ENCODE peak calls at places on chromosomes 4 and X, in seven cellular contexts. A is H1, B is GM20000, L is transverse colon, Y is ascending aorta, O is sigmoid colon, P is WTC11. D is an unnamed sample.

GRCh38 chr4:109562457-109563237 is 2.6 kb downstream of the MCUB start:
- DNase-seq in A (no peak), B (no peak), L (no peak), Y (no peak), O (no peak), P (no peak), D (no peak)

GRCh38 chr4:151429957-151430548 is 21.1 kb downstream of the FHIP1A start:
- DNase-seq in A (no peak), B (peak; percentile 28), L (no peak), Y (no peak), O (no peak), P (no peak), D (no peak)

GRCh38 chr4:173167793-173168395 is 717 bp upstream of the GALNT7 start:
- DNase-seq in A (no peak), B (peak; percentile 43), L (peak; percentile 57), Y (no peak), O (peak; percentile 67), P (peak; percentile 49), D (peak; percentile 31)

GRCh38 chrX:51435101-51435500 is 61.3 kb downstream of the NUDT11 start:
- DNase-seq in A (no peak), B (no peak), L (no peak), Y (no peak), O (no peak), P (no peak), D (no peak)

GRCh38 chrX:136272325-136272724 is 21.1 kb upstream of the MAP7D3 start:
- DNase-seq in A (no peak), B (no peak), L (no peak), Y (no peak), O (no peak), P (no peak), D (no peak)

GRCh38 chr4:26201119-26201518 is 119.7 kb upstream of the RBPJ start:
- DNase-seq in A (no peak), B (no peak), L (no peak), Y (no peak), O (no peak), P (no peak), D (no peak)

GRCh38 chr4:15416357-15417327 is 11.2 kb upstream of the C1QTNF7 start:
- DNase-seq in A (no peak), B (no peak), L (no peak), Y (no peak), O (no peak), P (no peak), D (no peak)

GRCh38 chr4:175539498-175539897 is 272.6 kb downstream of the GPM6A start:
- DNase-seq in A (no peak), B (no peak), L (no peak), Y (no peak), O (no peak), P (no peak), D (no peak)

GRCh38 chr4:2763511-2763967 is 7.4 kb upstream of the TNIP2 start:
- DNase-seq in A (no peak), B (no peak), L (no peak), Y (no peak), O (peak; percentile 69), P (peak; percentile 45), D (no peak)

GRCh38 chrX:53481093-53481492 is 46.9 kb upstream of the HSD17B10 start:
- DNase-seq in A (peak; percentile 45), B (no peak), L (peak; percentile 19), Y (no peak), O (no peak), P (peak; percentile 38), D (no peak)

GRCh38 chr4:76696109-76696508 is 201.8 kb downstream of the SOWAHB start:
- DNase-seq in A (peak; percentile 71), B (no peak), L (no peak), Y (no peak), O (no peak), P (peak; percentile 77), D (no peak)

GRCh38 chrX:38804481-38805293 is 3.4 kb downstream of the MID1IP1 start:
- DNase-seq in A (peak; percentile 45), B (peak; percentile 16), L (peak; percentile 23), Y (no peak), O (peak; percentile 65), P (peak; percentile 12), D (peak; percentile 15)

GRCh38 chrX:56726609-56727008 is 2.4 kb upstream of the NBDY start:
- DNase-seq in A (no peak), B (peak; percentile 14), L (no peak), Y (no peak), O (no peak), P (no peak), D (peak; percentile 28)

GRCh38 chr4:151014521-151015457 is at the start of gene LRBA:
- DNase-seq in A (peak; percentile 63), B (peak; percentile 83), L (peak; percentile 91), Y (peak; percentile 16), O (peak; percentile 82), P (peak; percentile 92), D (peak; percentile 79)

GRCh38 chr4:84733343-84734033 is 150.6 kb downstream of the CDS1 start:
- DNase-seq in A (no peak), B (no peak), L (no peak), Y (no peak), O (no peak), P (no peak), D (no peak)

GRCh38 chr4:23894021-23894420 is 4.2 kb upstream of the PPARGC1A start:
- DNase-seq in A (no peak), B (no peak), L (no peak), Y (no peak), O (no peak), P (no peak), D (no peak)

GRCh38 chrX:39749728-39750127 is 348.0 kb downstream of the BCOR start:
- DNase-seq in A (no peak), B (no peak), L (no peak), Y (no peak), O (no peak), P (no peak), D (no peak)

GRCh38 chr4:83009529-83009928 is 1.1 kb downstream of the LIN54 start:
- DNase-seq in A (no peak), B (no peak), L (no peak), Y (no peak), O (no peak), P (no peak), D (no peak)

GRCh38 chrX:9379697-9380551 is 84.9 kb upstream of the TBL1X start:
- DNase-seq in A (no peak), B (no peak), L (peak; percentile 37), Y (no peak), O (no peak), P (no peak), D (no peak)

GRCh38 chr4:89482248-89482647 is 174.6 kb upstream of the GPRIN3 start:
- DNase-seq in A (no peak), B (peak; percentile 34), L (no peak), Y (no peak), O (no peak), P (peak; percentile 18), D (peak; percentile 42)
- TF ChIP-seq CTCF in A (peak; percentile 42), B (peak; percentile 28), L (no peak), Y (no peak), O (no peak), P (no peak), D (peak; percentile 51)

DNA sequence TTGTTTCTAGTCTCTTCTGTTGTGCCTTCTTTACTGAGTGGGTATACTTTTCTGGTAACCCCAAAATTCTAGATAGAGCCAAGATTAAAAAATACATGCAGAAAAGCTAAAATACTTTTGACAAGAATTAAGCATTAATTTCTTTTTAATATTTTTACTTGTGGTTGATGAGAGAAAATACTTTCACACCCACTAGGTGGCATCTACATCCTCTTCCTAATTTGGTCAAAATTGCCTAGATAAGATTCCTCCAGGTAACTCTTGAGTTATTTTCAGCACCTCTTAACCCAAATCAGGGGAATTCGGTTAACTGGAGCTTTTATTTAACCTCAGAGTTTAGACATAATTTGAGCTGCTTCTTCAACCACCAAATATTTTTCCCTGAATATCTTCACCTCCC is 28.4 kb upstream of the COX7B2 start:
- DNase-seq in A (no peak), B (peak; percentile 3), L (no peak), Y (no peak), O (no peak), P (no peak), D (no peak)
- TF ChIP-seq CTCF in A (peak; percentile 23), B (no peak), L (no peak), Y (no peak), O (no peak), P (no peak), D (peak; percentile 18)

DNA sequence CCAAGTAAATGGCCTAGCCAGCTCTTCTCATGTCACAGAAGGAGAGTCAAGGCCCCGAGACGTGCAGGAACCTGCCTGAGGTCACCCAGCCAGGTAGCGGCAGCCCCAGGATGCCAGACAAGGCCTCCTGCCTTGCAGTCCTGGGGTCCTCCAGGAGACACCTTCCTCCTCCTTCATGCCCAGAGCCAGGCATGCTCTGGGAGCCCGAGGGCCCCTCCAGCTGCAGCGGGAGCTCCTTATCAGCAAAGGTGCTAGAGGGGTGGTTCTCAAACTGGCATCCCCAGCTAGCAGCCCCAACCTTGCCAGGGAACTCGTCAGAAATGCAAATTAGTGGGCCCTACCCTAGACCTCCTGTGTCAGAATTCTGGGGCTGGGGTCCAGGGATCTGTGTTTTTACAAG is 56.2 kb upstream of the AFAP1 start:
- DNase-seq in A (no peak), B (no peak), L (no peak), Y (no peak), O (no peak), P (no peak), D (no peak)
- TF ChIP-seq CTCF in A (no peak), B (no peak), L (no peak), Y (no peak), O (no peak), P (no peak), D (no peak)

GRCh38 chr4:87005369-87005689 is 70.5 kb downstream of the AFF1 start:
- DNase-seq in A (no peak), B (no peak), L (no peak), Y (no peak), O (no peak), P (no peak), D (no peak)

GRCh38 chr4:87005690-87006461 is 71.1 kb downstream of the AFF1 start:
- DNase-seq in A (no peak), B (peak; percentile 47), L (peak; percentile 34), Y (no peak), O (no peak), P (no peak), D (peak; percentile 46)

GRCh38 chr4:87007345-87008181 is 72.8 kb downstream of the AFF1 start:
- DNase-seq in A (no peak), B (no peak), L (peak; percentile 73), Y (no peak), O (peak; percentile 88), P (peak; percentile 48), D (no peak)

GRCh38 chr4:87009095-87009648 is 74.4 kb downstream of the AFF1 start:
- DNase-seq in A (no peak), B (no peak), L (peak; percentile 44), Y (no peak), O (no peak), P (no peak), D (no peak)

DNA sequence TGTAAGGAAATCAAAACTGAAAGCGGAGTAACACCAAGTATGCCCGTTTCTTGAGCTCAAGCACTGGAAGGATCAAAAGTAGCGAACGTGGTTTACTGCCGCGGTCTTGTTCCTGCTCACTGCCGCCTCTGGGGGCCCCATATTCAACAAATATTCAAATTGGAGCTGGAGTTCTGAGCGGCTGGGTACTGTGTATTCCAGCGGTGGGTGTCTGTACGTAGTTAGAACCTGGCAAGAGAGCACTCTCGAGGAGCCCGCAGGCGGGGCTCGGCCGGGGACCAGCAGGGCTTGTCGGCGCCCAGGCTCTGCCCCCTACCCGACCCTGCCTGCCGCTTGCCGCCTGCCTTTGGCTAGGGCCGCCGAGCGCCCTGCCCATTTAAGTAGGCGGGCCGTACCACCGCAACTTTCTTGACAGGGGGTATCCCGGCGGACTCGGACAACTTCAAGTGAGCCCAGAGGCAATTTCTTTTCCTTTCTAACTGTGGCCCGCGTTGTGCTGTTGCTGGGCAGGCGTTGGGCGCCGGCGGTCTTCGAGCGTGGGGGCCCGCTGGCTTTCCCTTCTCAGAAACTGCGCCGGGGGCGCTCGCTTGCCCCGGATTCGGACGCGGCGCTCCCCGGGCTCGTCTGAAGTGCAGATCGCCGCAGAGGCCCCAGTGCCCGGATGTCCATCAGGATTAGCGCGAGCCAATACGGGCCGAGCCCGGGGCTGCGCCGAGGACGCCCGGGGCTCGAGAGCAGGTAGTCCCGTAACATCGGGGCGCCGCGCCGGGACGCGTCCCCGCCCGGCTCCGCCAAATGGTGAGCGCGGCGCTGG is 71.9 kb downstream of the AFF1 start:
- DNase-seq in A (peak; percentile 93), B (peak; percentile 87), L (peak; percentile 94), Y (peak; percentile 74), O (peak; percentile 96), P (peak; percentile 93), D (peak; percentile 83)
- TF ChIP-seq CTCF in A (no peak), B (no peak), L (peak; percentile 26), Y (peak; percentile 39), O (peak; percentile 36), P (no peak), D (peak; percentile 21)